ENCODE peak calls at places on chromosomes 3 and 15, in five cellular contexts. S, U, B, N and D are unnamed samples.
A peak's percentile ranks its signal among the peaks of the same experiment; 100 is the strongest.

GRCh38 chr15:28868744-28869143 is 17.0 kb upstream of the APBA2 start:
- DNase-seq in S (no peak), U (no peak), B (no peak), N (no peak), D (no peak)

GRCh38 chr3:186869253-186870235 is 27.0 kb downstream of the ADIPOQ start:
- DNase-seq in S (no peak), U (no peak), B (no peak), N (peak; percentile 71), D (no peak)

GRCh38 chr3:50652709-50653108 is 22.0 kb upstream of the DOCK3 start:
- DNase-seq in S (peak; percentile 46), U (peak; percentile 89), B (peak; percentile 37), N (no peak), D (peak; percentile 60)

GRCh38 chr3:128322030-128323022 is 144.4 kb downstream of the DNAJB8 start:
- DNase-seq in S (peak; percentile 17), U (peak; percentile 93), B (peak; percentile 80), N (peak; percentile 29), D (peak; percentile 48)

GRCh38 chr3:71903141-71903540 is 118.2 kb upstream of the PROK2 start:
- DNase-seq in S (no peak), U (no peak), B (no peak), N (no peak), D (no peak)

GRCh38 chr3:20772869-20773268 is 586.9 kb upstream of the SGO1 start:
- DNase-seq in S (no peak), U (no peak), B (no peak), N (no peak), D (no peak)

GRCh38 chr3:32483772-32484171 is 18.9 kb downstream of the CMTM6 start:
- DNase-seq in S (no peak), U (no peak), B (no peak), N (no peak), D (no peak)

GRCh38 chr3:170869645-170870593 is at the start of gene RPL22L1:
- DNase-seq in S (peak; percentile 77), U (peak; percentile 97), B (peak; percentile 95), N (peak; percentile 95), D (peak; percentile 96)

GRCh38 chr15:55348281-55348778 is 29.3 kb downstream of the PIGB start:
- DNase-seq in S (no peak), U (peak; percentile 64), B (no peak), N (no peak), D (no peak)

GRCh38 chr15:42584031-42584765 is 8.8 kb downstream of the STARD9 start:
- DNase-seq in S (peak; percentile 43), U (peak; percentile 68), B (no peak), N (peak; percentile 61), D (no peak)

GRCh38 chr15:31259562-31260252 is 66.9 kb upstream of the KLF13 start:
- DNase-seq in S (no peak), U (no peak), B (no peak), N (no peak), D (no peak)

GRCh38 chr3:15812183-15812582 is 14.4 kb upstream of the ANKRD28 start:
- DNase-seq in S (no peak), U (no peak), B (no peak), N (no peak), D (peak; percentile 38)

GRCh38 chr15:101269479-101270223 is 7.6 kb downstream of the SELENOS start:
- DNase-seq in S (no peak), U (peak; percentile 79), B (no peak), N (peak; percentile 29), D (peak; percentile 29)
- TF ChIP-seq CTCF in S (peak; percentile 77), U (peak; percentile 71), B (peak; percentile 18), N (peak; percentile 26), D (peak; percentile 40)

GRCh38 chr3:125055165-125055912 is 458 bp downstream of the HEG1 start:
- DNase-seq in S (no peak), U (peak; percentile 70), B (no peak), N (no peak), D (no peak)
- TF ChIP-seq CTCF in S (no peak), U (no peak), B (peak; percentile 13), N (no peak), D (no peak)

DNA sequence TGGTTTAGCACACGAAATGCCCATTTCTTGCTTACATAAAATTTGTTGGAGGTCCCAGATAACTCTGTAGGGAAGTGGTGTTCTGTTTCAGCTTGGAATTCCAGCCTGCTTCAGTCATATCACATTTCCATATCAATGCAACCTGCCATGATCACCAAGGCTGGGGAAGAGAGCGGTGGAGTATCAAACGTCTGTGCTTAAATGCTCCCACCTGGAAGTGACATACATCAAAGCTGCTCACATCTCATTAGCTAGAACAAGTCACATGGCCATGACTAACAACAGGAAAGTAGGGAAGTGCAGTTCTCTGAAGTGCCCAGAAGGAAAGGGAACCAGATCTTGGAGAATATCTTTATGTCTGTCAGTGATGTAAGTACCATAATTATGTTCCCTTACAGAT is 130.2 kb upstream of the CFAP20DC start:
- DNase-seq in S (peak; percentile 50), U (peak; percentile 54), B (no peak), N (peak; percentile 8), D (no peak)
- TF ChIP-seq CTCF in S (peak; percentile 1), U (no peak), B (no peak), N (no peak), D (no peak)

GRCh38 chr3:57683286-57683685 is 9.6 kb downstream of the DENND6A start:
- DNase-seq in S (no peak), U (no peak), B (no peak), N (no peak), D (no peak)

GRCh38 chr3:57681691-57682090 is 11.2 kb downstream of the DENND6A start:
- DNase-seq in S (no peak), U (no peak), B (no peak), N (no peak), D (no peak)

GRCh38 chr3:57680046-57680445 is 12.8 kb downstream of the DENND6A start:
- DNase-seq in S (no peak), U (no peak), B (no peak), N (no peak), D (no peak)

GRCh38 chr3:57682284-57682683 is 10.6 kb downstream of the DENND6A start:
- DNase-seq in S (no peak), U (no peak), B (no peak), N (peak; percentile 32), D (peak; percentile 9)
- TF ChIP-seq CTCF in S (no peak), U (peak; percentile 65), B (no peak), N (no peak), D (no peak)

GRCh38 chr15:25171856-25172687 is 217.3 kb downstream of the SNRPN start:
- DNase-seq in S (no peak), U (peak; percentile 17), B (peak; percentile 6), N (no peak), D (no peak)
- TF ChIP-seq CTCF in S (no peak), U (no peak), B (no peak), N (no peak), D (no peak)

DNA sequence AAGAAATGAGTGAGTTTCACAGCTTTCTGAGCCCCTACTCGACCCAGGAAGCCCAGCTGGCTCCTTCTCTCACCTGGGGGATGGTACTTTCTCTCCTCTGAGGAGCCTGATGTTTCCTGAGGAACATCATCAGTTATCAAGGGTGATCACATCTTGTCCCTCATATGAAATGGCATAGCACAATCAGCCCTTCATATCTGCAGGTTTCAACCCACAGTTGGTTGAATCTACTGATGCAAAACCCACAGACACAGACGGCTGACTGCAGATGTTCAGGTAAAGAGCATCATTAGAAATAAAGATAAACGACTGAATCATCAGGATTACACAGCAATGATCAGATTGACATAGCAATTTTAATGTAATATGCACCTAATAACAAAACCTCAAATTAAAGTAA is 93.6 kb upstream of the OSTN start:
- DNase-seq in S (no peak), U (no peak), B (no peak), N (no peak), D (no peak)
- TF ChIP-seq CTCF in S (no peak), U (no peak), B (no peak), N (no peak), D (no peak)

GRCh38 chr3:65793495-65794200 is 245.1 kb downstream of the MAGI1 start:
- DNase-seq in S (no peak), U (no peak), B (no peak), N (peak; percentile 31), D (no peak)
- TF ChIP-seq CTCF in S (no peak), U (no peak), B (no peak), N (no peak), D (no peak)

DNA sequence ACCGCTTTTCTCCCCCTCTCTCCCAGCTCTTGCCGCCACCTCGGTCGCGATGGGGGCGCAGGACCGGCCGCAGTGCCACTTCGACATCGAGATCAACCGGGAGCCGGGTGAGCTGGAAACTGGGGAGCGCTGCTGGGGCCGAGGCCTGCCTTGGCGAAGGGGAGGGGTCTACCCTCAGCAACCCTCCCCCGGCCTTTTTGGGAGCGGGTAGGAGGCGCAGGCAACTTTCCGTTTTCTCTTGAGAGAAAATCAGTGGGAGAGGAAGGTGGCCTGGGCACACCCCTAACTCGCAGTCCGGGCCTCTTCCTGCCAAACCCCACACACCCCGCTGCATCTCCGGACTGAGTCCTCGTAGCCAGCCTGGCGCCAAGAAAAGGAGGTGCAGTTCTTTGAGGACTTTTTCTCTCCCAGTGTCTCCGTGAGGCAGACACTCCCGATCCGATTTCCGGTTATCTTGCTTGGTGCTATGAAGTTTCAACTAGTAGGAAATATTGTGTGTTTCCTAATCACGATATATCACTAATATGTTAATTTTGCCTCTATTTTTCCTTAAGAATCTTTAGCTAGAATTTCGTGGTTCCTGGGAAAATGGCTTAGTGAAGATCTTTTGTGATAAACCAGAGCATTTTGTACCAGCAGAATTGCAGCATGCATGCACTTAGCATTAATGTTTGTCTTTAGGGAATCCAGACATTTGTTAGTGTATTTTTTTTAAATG is 631 bp downstream of the NKTR start:
- DNase-seq in S (peak; percentile 39), U (peak; percentile 91), B (no peak), N (peak; percentile 77), D (peak; percentile 73)
- TF ChIP-seq CTCF in S (peak; percentile 7), U (peak; percentile 29), B (no peak), N (no peak), D (no peak)

DNA sequence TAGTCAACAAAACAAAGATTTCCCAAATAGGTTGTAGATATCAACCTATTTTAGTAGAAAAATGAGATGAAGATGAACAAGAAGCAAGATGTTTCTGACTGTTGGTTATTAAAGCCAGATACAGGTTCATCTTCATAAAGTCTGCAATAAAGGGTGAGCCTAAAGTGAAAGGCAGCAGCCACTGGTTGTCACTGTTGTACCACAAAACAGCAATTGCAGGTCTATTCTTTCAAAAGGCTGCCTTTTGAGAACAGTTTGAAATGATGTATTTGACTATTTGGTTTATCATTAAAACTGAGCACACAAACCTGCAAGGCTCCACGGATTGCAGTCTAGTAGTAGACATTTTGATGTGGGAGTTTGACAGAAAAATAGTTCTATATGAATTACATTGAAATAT is 543.4 kb downstream of the GBE1 start:
- DNase-seq in S (no peak), U (peak; percentile 59), B (no peak), N (peak; percentile 49), D (peak; percentile 34)
- TF ChIP-seq CTCF in S (peak; percentile 65), U (peak; percentile 78), B (no peak), N (peak; percentile 58), D (peak; percentile 20)